ENCODE peak calls at places on chromosome 4, in six cellular contexts. V is mammary epithelial cell, Q is bronchial epithelial cell, G is lower lobe of right lung, U is ovary, N is astrocyte. A is an unnamed sample. For H3K27me3, the result is how much of the 10 kb centered on the place peaks cover.

GRCh38 chr4:80186666-80187065 is 10.6 kb upstream of the PRDM8 start:
- DNase-seq in G (no peak), Q (no peak), N (no peak), U (no peak), V (no peak), A (no peak)

GRCh38 chr4:164701665-164702064 is 52.3 kb upstream of the SMIM31 start:
- DNase-seq in N (no peak), Q (no peak), U (no peak), G (no peak), V (no peak), A (no peak)

GRCh38 chr4:74794341-74794801 is at the start of gene BTC:
- DNase-seq in N (no peak), G (peak), Q (peak), V (peak), U (no peak), A (no peak)

GRCh38 chr4:92678292-92678691 is 374.5 kb downstream of the GRID2 start:
- DNase-seq in Q (no peak), N (no peak), V (no peak), G (no peak), U (no peak), A (no peak)

GRCh38 chr4:76473186-76473585 is 38.2 kb downstream of the SHROOM3 start:
- DNase-seq in Q (no peak), G (no peak), N (no peak), U (no peak), V (peak), A (no peak)

GRCh38 chr4:95129708-95130343 is 372.1 kb downstream of the BMPR1B start:
- DNase-seq in G (no peak), Q (peak), N (peak), U (peak), V (peak), A (peak)

GRCh38 chr4:120801171-120801758 is 121.3 kb downstream of the PRDM5 start:
- DNase-seq in U (no peak), N (peak), Q (peak), G (no peak), V (peak), A (no peak)

GRCh38 chr4:11471613-11472012 is 42.9 kb upstream of the HS3ST1 start:
- DNase-seq in G (no peak), Q (peak), N (no peak), U (no peak), V (no peak), A (no peak)

GRCh38 chr4:113057891-113058290 is 8.4 kb downstream of the ANK2 start:
- DNase-seq in V (peak), N (peak), G (no peak), Q (peak), U (no peak), A (no peak)

GRCh38 chr4:101724093-101724492 is 66.4 kb upstream of the BANK1 start:
- DNase-seq in V (no peak), G (no peak), N (no peak), Q (no peak), U (no peak), A (no peak)

GRCh38 chr4:185566972-185567749 is 31.9 kb upstream of the PDLIM3 start:
- DNase-seq in U (peak), G (no peak), V (no peak), N (peak), Q (peak), A (peak)

GRCh38 chr4:19614171-19614570 is 637.5 kb upstream of the SLIT2 start:
- DNase-seq in N (peak), V (peak), U (no peak), G (no peak), Q (peak), A (no peak)

GRCh38 chr4:16764622-16765021 is 133.8 kb downstream of the LDB2 start:
- DNase-seq in Q (no peak), V (no peak), G (no peak), N (no peak), U (no peak), A (no peak)

GRCh38 chr4:156865391-156865790 is 106.2 kb downstream of the PDGFC start:
- DNase-seq in N (peak), V (no peak), U (no peak), G (no peak), Q (no peak), A (no peak)

GRCh38 chr4:142801966-142802365 is 44.1 kb downstream of the INPP4B start:
- DNase-seq in U (no peak), Q (peak), G (no peak), N (no peak), V (peak), A (no peak)

GRCh38 chr4:122854860-122855259 is 28.2 kb downstream of the FGF2 start:
- DNase-seq in G (no peak), U (no peak), N (no peak), V (peak), Q (peak), A (no peak)

GRCh38 chr4:71235321-71236206 is 103.3 kb upstream of the SLC4A4 start:
- DNase-seq in N (no peak), Q (no peak), V (no peak), G (no peak), U (no peak), A (no peak)

GRCh38 chr4:14862881-14863280 is 139.4 kb upstream of the CPEB2 start:
- DNase-seq in U (peak), V (no peak), G (no peak), N (no peak), Q (no peak), A (no peak)

GRCh38 chr4:185782523-185782922 is 29.5 kb downstream of the SORBS2 start:
- DNase-seq in G (no peak), Q (peak), V (peak), N (peak), U (no peak), A (no peak)

GRCh38 chr4:181966084-181966483 is 277.1 kb upstream of the TENM3 start:
- DNase-seq in Q (no peak), N (peak), U (no peak), V (peak), G (no peak), A (peak)

GRCh38 chr4:47538516-47538915 is 53.4 kb downstream of the ATP10D start:
- DNase-seq in V (no peak), Q (no peak), U (no peak), N (peak), G (no peak), A (no peak)

GRCh38 chr4:87631668-87632067 is 18.4 kb upstream of the DMP1 start:
- DNase-seq in G (no peak), U (no peak), V (no peak), N (no peak), Q (no peak), A (no peak)

GRCh38 chr4:143230683-143231082 is 46.0 kb downstream of the USP38 start:
- DNase-seq in V (no peak), U (no peak), G (no peak), N (no peak), Q (no peak), A (no peak)

GRCh38 chr4:124631760-124632159 is 80.8 kb downstream of the ANKRD50 start:
- DNase-seq in V (peak), Q (peak), G (no peak), N (peak), U (no peak), A (peak)

GRCh38 chr4:151777471-151777870 is 16.7 kb upstream of the GATB start:
- DNase-seq in Q (no peak), N (no peak), U (no peak), V (no peak), G (no peak), A (no peak)

GRCh38 chr4:31692407-31692940 is 972.3 kb downstream of the PCDH7 start:
- DNase-seq in G (no peak), V (no peak), Q (no peak), U (no peak), N (no peak), A (no peak)

GRCh38 chr4:52588097-52588496 is 71.0 kb downstream of the USP46 start:
- DNase-seq in V (no peak), U (no peak), N (no peak), Q (no peak), G (no peak), A (no peak)

GRCh38 chr4:114383721-114384120 is 214.9 kb upstream of the UGT8 start:
- DNase-seq in G (no peak), U (no peak), N (peak), V (peak), Q (peak), A (peak)

GRCh38 chr4:84691170-84691691 is 108.3 kb downstream of the CDS1 start:
- DNase-seq in G (no peak), N (peak), V (peak), Q (peak), U (no peak), A (peak)

GRCh38 chr4:121070274-121070673 is 2.1 kb downstream of the NDNF start:
- DNase-seq in N (no peak), Q (no peak), U (peak), V (no peak), G (no peak), A (no peak)

GRCh38 chr4:140150636-140150885 is 3.4 kb downstream of the MAML3 start:
- DNase-seq in N (no peak), V (peak), Q (no peak), G (peak), U (peak), A (no peak)

GRCh38 chr4:154739111-154739510 is 4.7 kb upstream of the LRAT start:
- DNase-seq in G (no peak), V (no peak), N (no peak), Q (no peak), U (no peak), A (no peak)

GRCh38 chr4:154741877-154742851 is 1.6 kb upstream of the LRAT start:
- DNase-seq in Q (no peak), V (no peak), U (no peak), N (peak), G (no peak), A (no peak)

GRCh38 chr4:154743683-154744340 is at the start of gene LRAT:
- DNase-seq in N (no peak), V (peak), G (peak), U (no peak), Q (peak), A (no peak)

GRCh38 chr4:154740462-154740861 is 3.3 kb upstream of the LRAT start:
- DNase-seq in V (no peak), Q (no peak), U (no peak), G (no peak), N (no peak), A (no peak)

GRCh38 chr4:154741131-154741530 is 2.7 kb upstream of the LRAT start:
- DNase-seq in N (no peak), G (no peak), Q (no peak), U (no peak), V (no peak), A (no peak)
- H3K27me3 ChIP-seq in N (under half), G (half or more), Q (under half), U (under half), V (under half), A (under half)

DNA sequence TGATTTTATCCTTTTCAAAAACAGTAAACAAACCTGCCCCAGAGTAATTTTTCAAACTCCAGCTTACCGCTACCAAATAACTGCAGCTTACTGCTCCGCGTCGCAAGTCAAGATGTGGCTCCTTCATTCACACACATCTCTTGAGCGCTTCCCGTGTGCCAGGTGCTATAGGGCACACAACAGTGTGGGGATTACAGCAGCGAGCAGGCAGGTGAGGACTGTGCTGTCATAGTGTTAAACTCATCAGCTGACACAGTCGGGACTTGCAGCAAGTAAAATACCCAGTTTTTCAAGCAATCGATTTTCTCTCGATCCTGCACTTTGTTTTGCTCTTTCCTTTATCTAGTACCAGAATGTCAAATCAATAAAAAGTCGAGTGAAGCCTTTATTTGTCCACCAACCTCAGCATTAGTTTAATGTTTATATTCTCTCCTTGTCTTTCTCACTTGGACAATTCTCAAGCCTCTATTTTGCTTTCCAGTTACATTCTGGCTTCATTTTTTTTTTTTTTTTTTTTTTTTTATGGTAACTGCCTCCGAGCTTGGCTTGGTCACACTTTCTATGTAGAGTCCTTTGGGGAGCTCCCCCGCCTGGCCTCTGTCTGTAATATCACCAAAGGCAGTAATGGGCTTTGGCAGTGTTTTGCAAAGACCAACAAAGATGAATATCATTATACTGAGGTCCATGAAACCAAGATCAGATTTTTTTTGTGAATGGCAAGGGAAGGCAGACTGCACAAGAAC is 8.3 kb upstream of the ASB5 start:
- DNase-seq in N (peak), U (peak), Q (peak), V (peak), G (peak), A (no peak)
- TF ChIP-seq CTCF in N (peak), U (no peak), Q (peak), V (peak), G (peak), A (peak)

DNA sequence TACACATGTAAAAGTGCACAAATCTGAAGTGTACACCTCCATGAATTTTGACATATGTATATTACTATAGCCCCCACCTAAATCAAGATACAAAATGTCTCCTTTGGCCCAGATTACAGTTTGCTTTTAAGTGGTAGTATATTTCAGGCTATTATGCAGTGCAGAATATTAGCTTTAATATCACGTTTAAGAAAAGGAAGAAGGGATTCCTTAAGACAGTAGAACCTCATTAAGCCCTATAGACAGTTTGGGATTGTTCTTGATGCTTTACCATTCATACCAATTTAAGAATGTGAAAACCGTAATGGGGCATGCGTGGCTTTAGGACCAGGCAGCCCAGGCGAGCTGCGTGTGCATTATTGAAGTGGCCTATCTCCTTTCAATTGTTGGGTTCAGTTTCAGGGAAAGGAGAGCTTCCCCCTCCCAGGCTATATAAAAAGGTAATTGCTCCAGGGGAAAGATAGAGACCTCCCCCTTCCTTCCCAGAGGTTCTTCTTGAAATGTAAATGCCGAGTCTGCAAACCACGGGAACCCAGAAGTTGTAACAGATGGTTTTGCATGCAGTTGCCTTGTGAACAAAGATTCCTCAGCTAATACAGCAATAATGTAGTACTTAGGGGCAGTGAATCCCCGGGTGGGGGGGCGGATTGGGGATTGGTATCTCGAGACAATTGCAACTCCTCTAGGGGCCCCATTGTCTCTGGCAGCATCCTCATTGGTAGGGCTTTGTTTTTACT is 106.1 kb downstream of the UCHL1 start:
- DNase-seq in U (no peak), G (no peak), V (no peak), N (no peak), Q (no peak), A (no peak)
- H3K4me3 ChIP-seq in U (no peak), G (peak), V (no peak), N (no peak), Q (no peak), A (peak)

GRCh38 chr4:6230827-6231662 is 30.7 kb upstream of the JAKMIP1 start:
- DNase-seq in U (no peak), V (no peak), Q (no peak), G (no peak), N (no peak), A (no peak)

GRCh38 chr4:6230502-6230785 is 30.1 kb upstream of the JAKMIP1 start:
- DNase-seq in Q (no peak), U (no peak), V (no peak), N (no peak), G (no peak), A (no peak)

GRCh38 chr4:6229095-6229494 is 28.7 kb upstream of the JAKMIP1 start:
- DNase-seq in G (no peak), Q (no peak), U (no peak), N (no peak), V (no peak), A (no peak)

GRCh38 chr4:6228158-6229067 is 28.1 kb upstream of the JAKMIP1 start:
- DNase-seq in G (no peak), U (no peak), Q (no peak), N (no peak), V (no peak), A (no peak)

GRCh38 chr4:6229671-6230501 is 29.5 kb upstream of the JAKMIP1 start:
- DNase-seq in U (no peak), G (no peak), Q (no peak), V (no peak), N (no peak), A (no peak)
- H3K27me3 ChIP-seq in U (under half), G (under half), Q (under half), V (under half), N (under half), A (under half)

DNA sequence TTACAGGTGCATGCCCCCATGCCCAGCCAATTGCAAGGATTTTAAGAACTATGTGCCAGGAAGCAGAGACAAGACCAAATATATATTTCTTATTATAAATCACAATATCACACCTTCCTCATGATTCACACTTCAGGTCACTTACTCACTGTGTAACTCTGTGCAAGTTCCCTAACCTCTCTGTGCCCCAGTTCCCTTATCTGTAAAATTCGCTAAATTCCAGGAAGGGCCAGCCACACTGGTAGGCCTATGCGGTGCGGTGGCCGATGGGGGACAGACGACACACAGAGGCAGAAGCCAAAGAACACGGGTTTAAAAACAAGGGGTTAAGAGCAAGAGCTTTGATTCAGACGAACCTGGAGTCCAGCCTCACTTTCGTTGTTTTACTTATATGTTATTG is 2.8 kb downstream of the TRIM2 start:
- DNase-seq in V (no peak), G (no peak), N (no peak), U (no peak), Q (no peak), A (no peak)
- TF ChIP-seq CTCF in V (no peak), G (no peak), N (no peak), U (no peak), Q (no peak), A (no peak)

GRCh38 chr4:153495480-153496206 is 29.5 kb downstream of the TMEM131L start:
- DNase-seq in G (no peak), V (peak), N (no peak), U (no peak), Q (peak), A (no peak)
- H3K4me3 ChIP-seq in G (no peak), V (no peak), N (no peak), U (no peak), Q (no peak), A (no peak)